ENCODE peak calls at places on chromosomes 4 and X, in nine cellular contexts. F, J, S, O, Z, T, C, N and A are unnamed samples.

GRCh38 chrX:119266364-119266995 is 30.4 kb downstream of the PGRMC1 start:
- DNase-seq in N (peak; percentile 21), T (peak; percentile 38), Z (no peak), F (peak; percentile 45), C (peak; percentile 19), S (no peak), O (no peak), J (peak; percentile 13), A (peak; percentile 58)

GRCh38 chr4:83889802-83890201 is 353.9 kb downstream of the GPAT3 start:
- DNase-seq in O (no peak), N (no peak), S (no peak), J (no peak), Z (no peak), C (no peak), F (no peak), T (no peak), A (no peak)

GRCh38 chr4:168218663-168219062 is 99.9 kb downstream of the DDX60 start:
- DNase-seq in T (no peak), O (no peak), F (peak; percentile 32), N (no peak), J (no peak), Z (no peak), C (no peak), S (no peak), A (no peak)

GRCh38 chr4:109815151-109816081 is at the start of gene GAR1:
- DNase-seq in S (peak; percentile 88), F (peak; percentile 95), J (peak; percentile 97), O (peak; percentile 87), N (peak; percentile 82), T (peak; percentile 97), Z (peak; percentile 90), C (peak; percentile 86), A (peak; percentile 91)

GRCh38 chr4:53861856-53862610 is 202.4 kb downstream of the CHIC2 start:
- DNase-seq in O (no peak), T (peak; percentile 19), F (peak; percentile 86), S (no peak), Z (no peak), N (no peak), J (no peak), C (no peak), A (peak; percentile 92)

GRCh38 chrX:28391528-28391927 is 195.7 kb upstream of the IL1RAPL1 start:
- DNase-seq in F (no peak), Z (no peak), C (no peak), T (no peak), J (no peak), N (no peak), O (no peak), S (no peak), A (no peak)

GRCh38 chr4:168077726-168078239 is 14.6 kb upstream of the ANXA10 start:
- DNase-seq in O (no peak), F (no peak), C (no peak), Z (no peak), N (no peak), T (no peak), S (no peak), J (no peak), A (no peak)

GRCh38 chrX:72621619-72622485 is 49.2 kb upstream of the HDAC8 start:
- DNase-seq in C (no peak), Z (no peak), N (no peak), T (no peak), F (peak; percentile 6), J (no peak), O (no peak), S (no peak), A (peak; percentile 54)

GRCh38 chrX:17403231-17403691 is 28.3 kb downstream of the NHS start:
- DNase-seq in C (no peak), J (no peak), N (no peak), T (no peak), Z (no peak), S (no peak), O (no peak), F (no peak), A (no peak)

GRCh38 chr4:143399113-143399949 is 62.7 kb downstream of the GAB1 start:
- DNase-seq in J (peak; percentile 18), Z (no peak), N (no peak), F (peak; percentile 27), T (peak; percentile 88), C (no peak), S (no peak), O (peak; percentile 15), A (peak; percentile 68)

GRCh38 chr4:39713691-39714090 is 15.8 kb downstream of the UBE2K start:
- DNase-seq in J (no peak), F (peak; percentile 18), Z (no peak), S (no peak), O (no peak), C (no peak), N (no peak), T (peak; percentile 35), A (no peak)

GRCh38 chr4:14445882-14446281 is 556.4 kb upstream of the CPEB2 start:
- DNase-seq in F (no peak), N (no peak), T (no peak), Z (no peak), O (no peak), C (no peak), J (no peak), S (no peak), A (no peak)

GRCh38 chr4:1210971-1211370 is 38.0 kb downstream of the CTBP1 start:
- DNase-seq in Z (no peak), J (no peak), F (no peak), S (no peak), O (no peak), C (no peak), N (no peak), T (no peak), A (no peak)

GRCh38 chrX:70970482-70970999 is 39.6 kb upstream of the SLC7A3 start:
- DNase-seq in J (peak; percentile 15), O (peak; percentile 7), Z (no peak), F (peak; percentile 25), N (no peak), C (no peak), T (peak; percentile 49), S (no peak), A (peak; percentile 59)

GRCh38 chr4:54566608-54567007 is 91.1 kb upstream of the KIT start:
- DNase-seq in Z (no peak), F (no peak), C (no peak), N (no peak), T (no peak), J (no peak), O (no peak), S (no peak), A (peak; percentile 62)

GRCh38 chr4:185108669-185109068 is 34.4 kb upstream of the SLC25A4 start:
- DNase-seq in J (no peak), N (no peak), F (no peak), C (no peak), Z (no peak), S (no peak), T (no peak), O (no peak), A (no peak)

GRCh38 chr4:177380730-177381287 is 61.4 kb downstream of the AGA start:
- DNase-seq in J (peak; percentile 69), N (no peak), F (no peak), S (no peak), O (no peak), T (no peak), Z (no peak), C (no peak), A (peak; percentile 43)

GRCh38 chr4:60463846-60464502 is 736.2 kb upstream of the ADGRL3 start:
- DNase-seq in N (no peak), S (no peak), C (no peak), O (no peak), J (peak; percentile 27), Z (no peak), T (peak; percentile 49), F (peak; percentile 17), A (peak; percentile 60)

GRCh38 chrX:64842492-64842891 is 133.8 kb downstream of the ZC4H2 start:
- DNase-seq in O (peak; percentile 6), S (peak; percentile 2), Z (peak; percentile 16), F (no peak), J (no peak), T (peak; percentile 69), C (no peak), N (no peak), A (no peak)

GRCh38 chrX:70025464-70025863 is 24.3 kb downstream of the AWAT2 start:
- DNase-seq in O (no peak), N (no peak), F (no peak), J (no peak), T (no peak), C (no peak), S (no peak), Z (no peak), A (no peak)

GRCh38 chr4:1232661-1233621 is 16.0 kb downstream of the CTBP1 start:
- DNase-seq in C (no peak), O (no peak), T (no peak), S (no peak), N (peak; percentile 61), F (no peak), J (peak; percentile 58), Z (no peak), A (peak; percentile 57)

GRCh38 chr4:100984901-100985300 is 362.4 kb downstream of the PPP3CA start:
- DNase-seq in Z (no peak), O (no peak), T (no peak), S (no peak), C (no peak), J (no peak), N (no peak), F (peak; percentile 56), A (no peak)

GRCh38 chrX:2441466-2441865 is 59.3 kb downstream of the DHRSX start:
- DNase-seq in O (no peak), J (no peak), S (no peak), F (no peak), C (no peak), Z (no peak), T (no peak), N (no peak), A (no peak)

GRCh38 chrX:47634871-47635575 is 5.3 kb upstream of the CFP start:
- DNase-seq in N (no peak), Z (no peak), J (no peak), S (no peak), T (no peak), O (no peak), C (no peak), F (no peak), A (no peak)